ENCODE peak calls at places on chromosomes 13 and 19, in five cellular contexts. P is GM13976; A is iris pigment epithelial cell; K is stimulated activated CD8-positive, alpha-beta memory T cell treated with anti-CD3 and anti-CD28 coated beads, Interleukin-7, amount 100 ng/mL, for 1 hour; Y is heart left ventricle. B is an unnamed sample.

GRCh38 chr13:75761373-75761772 is 125.2 kb downstream of the LMO7 start:
- DNase-seq in Y (no peak), P (no peak), K (no peak), A (no peak), B (no peak)

GRCh38 chr19:35860818-35861639 is 4.3 kb downstream of the KIRREL2 start:
- DNase-seq in P (no peak), A (no peak), K (no peak), Y (no peak), B (no peak)

GRCh38 chr13:64417609-64418008 is 2812.5 kb downstream of the PCDH9 start:
- DNase-seq in A (peak; percentile 0), K (no peak), Y (no peak), P (no peak), B (no peak)

GRCh38 chr19:44905437-44906160 is at the start of gene APOE:
- DNase-seq in Y (no peak), K (no peak), P (no peak), A (no peak), B (no peak)

GRCh38 chr13:39938591-39938990 is 283.1 kb downstream of the COG6 start:
- DNase-seq in P (no peak), Y (no peak), K (no peak), A (no peak), B (no peak)

GRCh38 chr13:46354143-46355087 is 32.6 kb downstream of the RUBCNL start:
- DNase-seq in Y (no peak), A (peak; percentile 96), K (no peak), P (peak; percentile 33), B (no peak)

GRCh38 chr19:38319421-38320258 is at the start of gene KCNK6:
- DNase-seq in A (no peak), K (no peak), P (no peak), Y (peak; percentile 63), B (no peak)

GRCh38 chr13:113853518-113854237 is 10.2 kb downstream of the GAS6 start:
- DNase-seq in A (no peak), P (no peak), K (no peak), Y (peak; percentile 73), B (no peak)

GRCh38 chr13:109162248-109163051 is 533.0 kb downstream of the MYO16 start:
- DNase-seq in P (peak; percentile 80), Y (no peak), A (no peak), K (no peak), B (no peak)

GRCh38 chr13:100644328-100644727 is 30.3 kb downstream of the TMTC4 start:
- DNase-seq in K (no peak), P (no peak), Y (no peak), A (no peak), B (no peak)

B was measured in SK-N-MC.